ENCODE peak calls at places on chromosomes 11 and 22, in four cellular contexts. One of them, this sample, is unnamed.

GRCh38 chr22:33163815-33164214 is 105.6 kb upstream of the SYN3 start:
- DNase-seq in pancreas: no peak
- DNase-seq in fibroblast of villous mesenchyme: no peak
- DNase-seq in kidney epithelial cell: no peak
- DNase-seq in this sample: no peak

GRCh38 chr11:111935331-111936044 is 1.7 kb upstream of the DIXDC1 start:
- DNase-seq in pancreas: no peak
- DNase-seq in fibroblast of villous mesenchyme: peak
- DNase-seq in kidney epithelial cell: no peak
- DNase-seq in this sample: no peak

GRCh38 chr11:134644489-134645456 is 232.7 kb upstream of the B3GAT1 start:
- DNase-seq in pancreas: no peak
- DNase-seq in fibroblast of villous mesenchyme: no peak
- DNase-seq in kidney epithelial cell: no peak
- DNase-seq in this sample: no peak

GRCh38 chr11:3051435-3052108 is 5.7 kb downstream of the CARS1 start:
- DNase-seq in pancreas: no peak
- DNase-seq in fibroblast of villous mesenchyme: no peak
- DNase-seq in kidney epithelial cell: no peak
- DNase-seq in this sample: no peak

GRCh38 chr11:35751664-35752061 is 89.1 kb downstream of the TRIM44 start:
- DNase-seq in fibroblast of villous mesenchyme: no peak
- DNase-seq in kidney epithelial cell: peak
- DNase-seq in pancreas: no peak
- DNase-seq in this sample: no peak

GRCh38 chr11:82930229-82930628 is 28.7 kb downstream of the DDIAS start:
- DNase-seq in fibroblast of villous mesenchyme: no peak
- DNase-seq in kidney epithelial cell: no peak
- DNase-seq in pancreas: no peak
- DNase-seq in this sample: no peak

GRCh38 chr11:93591247-93591898 is 48.2 kb upstream of the SMCO4 start:
- DNase-seq in kidney epithelial cell: peak
- DNase-seq in fibroblast of villous mesenchyme: peak
- DNase-seq in pancreas: no peak
- DNase-seq in this sample: peak

GRCh38 chr11:40295466-40295865 is 1164.0 kb downstream of the LRRC4C start:
- DNase-seq in kidney epithelial cell: no peak
- DNase-seq in pancreas: no peak
- DNase-seq in fibroblast of villous mesenchyme: no peak
- DNase-seq in this sample: no peak

GRCh38 chr11:1233351-1234053 is 10.6 kb downstream of the MUC5B start:
- DNase-seq in fibroblast of villous mesenchyme: no peak
- DNase-seq in pancreas: peak
- DNase-seq in kidney epithelial cell: no peak
- DNase-seq in this sample: peak

GRCh38 chr22:49305215-49305965 is 522.3 kb downstream of the BRD1 start:
- DNase-seq in pancreas: peak
- DNase-seq in kidney epithelial cell: no peak
- DNase-seq in fibroblast of villous mesenchyme: no peak
- DNase-seq in this sample: peak

GRCh38 chr11:126431401-126432064 is 76.0 kb downstream of the ST3GAL4 start:
- DNase-seq in fibroblast of villous mesenchyme: peak
- DNase-seq in kidney epithelial cell: no peak
- DNase-seq in pancreas: peak
- DNase-seq in this sample: peak

GRCh38 chr11:118198370-118198769 is 21.9 kb upstream of the SCN2B start:
- DNase-seq in kidney epithelial cell: no peak
- DNase-seq in fibroblast of villous mesenchyme: peak
- DNase-seq in pancreas: peak
- DNase-seq in this sample: peak

GRCh38 chr11:12083380-12083779 is 27.0 kb upstream of the MICAL2 start:
- DNase-seq in pancreas: no peak
- DNase-seq in fibroblast of villous mesenchyme: no peak
- DNase-seq in kidney epithelial cell: no peak
- DNase-seq in this sample: no peak

GRCh38 chr22:43236401-43237166 is 49.6 kb upstream of the TTLL12 start:
- DNase-seq in kidney epithelial cell: no peak
- DNase-seq in fibroblast of villous mesenchyme: no peak
- DNase-seq in pancreas: no peak
- DNase-seq in this sample: no peak

GRCh38 chr22:23251445-23252093 is 71.3 kb downstream of the BCR start:
- DNase-seq in fibroblast of villous mesenchyme: no peak
- DNase-seq in pancreas: no peak
- DNase-seq in kidney epithelial cell: no peak
- DNase-seq in this sample: peak

GRCh38 chr22:17862646-17863181 is 88.4 kb upstream of the BID start:
- DNase-seq in pancreas: peak
- DNase-seq in fibroblast of villous mesenchyme: no peak
- DNase-seq in kidney epithelial cell: no peak
- DNase-seq in this sample: no peak

GRCh38 chr11:85663080-85663729 is 1.7 kb downstream of the CREBZF start:
- DNase-seq in pancreas: no peak
- DNase-seq in kidney epithelial cell: no peak
- DNase-seq in fibroblast of villous mesenchyme: no peak
- DNase-seq in this sample: no peak

GRCh38 chr11:3747704-3748103 is 49.6 kb downstream of the NUP98 start:
- DNase-seq in pancreas: no peak
- DNase-seq in fibroblast of villous mesenchyme: peak
- DNase-seq in kidney epithelial cell: peak
- DNase-seq in this sample: no peak

GRCh38 chr11:65833297-65834030 is at the start of gene SNX32:
- DNase-seq in pancreas: peak
- DNase-seq in kidney epithelial cell: peak
- DNase-seq in fibroblast of villous mesenchyme: peak
- DNase-seq in this sample: peak

GRCh38 chr11:23725752-23726151 is 771.1 kb upstream of the LUZP2 start:
- DNase-seq in fibroblast of villous mesenchyme: no peak
- DNase-seq in pancreas: no peak
- DNase-seq in kidney epithelial cell: no peak
- DNase-seq in this sample: no peak

GRCh38 chr22:29715240-29715639 is 4.6 kb upstream of the CABP7 start:
- DNase-seq in pancreas: no peak
- DNase-seq in fibroblast of villous mesenchyme: no peak
- DNase-seq in kidney epithelial cell: no peak
- DNase-seq in this sample: no peak

GRCh38 chr22:28909375-28909774 is 26.0 kb downstream of the ZNRF3 start:
- DNase-seq in kidney epithelial cell: no peak
- DNase-seq in pancreas: no peak
- DNase-seq in fibroblast of villous mesenchyme: no peak
- DNase-seq in this sample: peak

GRCh38 chr22:50505776-50506610 is 1.5 kb downstream of the LMF2 start:
- DNase-seq in kidney epithelial cell: no peak
- DNase-seq in pancreas: peak
- DNase-seq in fibroblast of villous mesenchyme: no peak
- DNase-seq in this sample: no peak

GRCh38 chr11:15059132-15059531 is 14.3 kb upstream of the CALCB start:
- DNase-seq in kidney epithelial cell: peak
- DNase-seq in pancreas: no peak
- DNase-seq in fibroblast of villous mesenchyme: no peak
- DNase-seq in this sample: no peak

DNA sequence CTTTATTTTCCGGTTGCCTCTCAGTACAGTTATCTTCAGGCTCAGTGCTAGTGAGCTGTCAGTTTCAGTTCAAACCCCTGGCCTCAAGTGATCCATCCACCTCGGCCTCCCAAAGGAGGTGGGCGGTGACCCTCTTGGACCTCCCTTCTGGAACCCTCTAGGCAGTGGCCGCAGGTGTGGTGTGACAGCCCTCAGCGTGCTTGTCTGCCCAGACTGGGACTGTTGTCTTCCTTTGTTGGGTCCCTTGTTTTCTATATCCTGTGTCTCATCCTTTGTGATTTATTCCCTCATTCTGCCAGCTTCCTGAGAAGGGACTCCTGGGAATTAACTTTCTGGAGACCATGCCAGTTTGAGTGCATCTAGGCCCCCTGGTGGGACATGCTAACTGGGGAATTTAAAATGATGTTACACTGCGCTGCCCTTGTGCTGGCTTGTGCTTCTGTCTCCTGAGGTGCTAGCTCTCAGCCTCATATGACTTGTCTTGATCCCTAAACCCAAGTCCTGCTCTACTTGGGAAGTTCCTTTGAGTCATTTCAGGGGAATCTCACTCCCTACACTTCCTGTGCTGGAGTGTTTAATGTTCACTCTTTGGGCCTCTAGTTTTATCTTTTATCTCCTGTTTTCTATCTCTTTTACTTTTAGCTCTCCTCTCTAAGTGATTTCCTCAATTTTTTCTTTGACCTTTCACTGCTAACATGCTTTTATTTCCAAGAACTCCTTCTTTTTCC is 19.4 kb downstream of the MED15 start:
- DNase-seq in fibroblast of villous mesenchyme: peak
- DNase-seq in pancreas: no peak
- DNase-seq in kidney epithelial cell: no peak
- DNase-seq in this sample: no peak
- TF ChIP-seq CTCF in fibroblast of villous mesenchyme: peak
- TF ChIP-seq CTCF in pancreas: no peak
- TF ChIP-seq CTCF in kidney epithelial cell: no peak
- TF ChIP-seq CTCF in this sample: no peak

GRCh38 chr11:115985896-115986295 is 481.7 kb upstream of the CADM1 start:
- DNase-seq in kidney epithelial cell: no peak
- DNase-seq in fibroblast of villous mesenchyme: no peak
- DNase-seq in pancreas: no peak
- DNase-seq in this sample: no peak

GRCh38 chr11:115981814-115982471 is 477.7 kb upstream of the CADM1 start:
- DNase-seq in fibroblast of villous mesenchyme: no peak
- DNase-seq in pancreas: no peak
- DNase-seq in kidney epithelial cell: no peak
- DNase-seq in this sample: no peak

GRCh38 chr11:115980747-115981475 is 476.7 kb upstream of the CADM1 start:
- DNase-seq in kidney epithelial cell: no peak
- DNase-seq in pancreas: no peak
- DNase-seq in fibroblast of villous mesenchyme: no peak
- DNase-seq in this sample: no peak

GRCh38 chr11:115982666-115983065 is 478.5 kb upstream of the CADM1 start:
- DNase-seq in kidney epithelial cell: no peak
- DNase-seq in pancreas: no peak
- DNase-seq in fibroblast of villous mesenchyme: no peak
- DNase-seq in this sample: no peak

GRCh38 chr11:115984228-115984627 is 480.0 kb upstream of the CADM1 start:
- DNase-seq in pancreas: no peak
- DNase-seq in kidney epithelial cell: no peak
- DNase-seq in fibroblast of villous mesenchyme: no peak
- DNase-seq in this sample: no peak
- TF ChIP-seq CTCF in pancreas: no peak
- TF ChIP-seq CTCF in kidney epithelial cell: no peak
- TF ChIP-seq CTCF in fibroblast of villous mesenchyme: no peak
- TF ChIP-seq CTCF in this sample: no peak

DNA sequence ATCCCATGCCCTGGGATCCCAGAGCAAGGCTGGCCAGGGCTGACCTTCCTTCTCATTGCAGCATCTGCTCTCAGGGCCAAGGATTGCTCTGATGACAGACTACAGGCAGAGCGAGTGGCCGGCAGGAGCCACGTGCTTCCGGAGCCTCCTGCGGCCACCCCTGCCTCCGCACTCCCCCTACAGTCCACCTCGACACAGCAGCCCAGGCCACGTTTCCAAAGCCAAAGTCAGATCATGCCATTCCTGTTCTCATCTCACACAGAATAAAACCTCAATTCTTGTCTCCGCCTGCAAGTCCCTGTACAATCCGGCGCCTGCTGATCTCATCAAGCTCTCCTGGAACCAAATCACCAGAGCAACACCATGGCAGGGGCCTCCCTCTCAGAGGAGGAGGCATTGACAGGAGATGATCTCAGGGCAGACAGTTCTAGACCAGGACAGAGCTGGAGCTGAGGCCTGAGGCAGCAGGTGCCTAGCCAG is 20.9 kb upstream of the UPK3A start:
- DNase-seq in kidney epithelial cell: no peak
- DNase-seq in pancreas: peak
- DNase-seq in fibroblast of villous mesenchyme: peak
- DNase-seq in this sample: peak
- TF ChIP-seq CTCF in kidney epithelial cell: peak
- TF ChIP-seq CTCF in pancreas: peak
- TF ChIP-seq CTCF in fibroblast of villous mesenchyme: peak
- TF ChIP-seq CTCF in this sample: peak

GRCh38 chr11:109945626-109946321 is 147.4 kb upstream of the ZC3H12C start:
- DNase-seq in pancreas: no peak
- DNase-seq in fibroblast of villous mesenchyme: no peak
- DNase-seq in kidney epithelial cell: no peak
- DNase-seq in this sample: no peak
- TF ChIP-seq CTCF in pancreas: no peak
- TF ChIP-seq CTCF in fibroblast of villous mesenchyme: no peak
- TF ChIP-seq CTCF in kidney epithelial cell: no peak
- TF ChIP-seq CTCF in this sample: no peak

GRCh38 chr22:37953437-37954179 is at the start of the genes C22orf23 and POLR2F:
- DNase-seq in fibroblast of villous mesenchyme: peak
- DNase-seq in pancreas: peak
- DNase-seq in kidney epithelial cell: peak
- DNase-seq in this sample: peak
- TF ChIP-seq CTCF in fibroblast of villous mesenchyme: no peak
- TF ChIP-seq CTCF in pancreas: no peak
- TF ChIP-seq CTCF in kidney epithelial cell: no peak
- TF ChIP-seq CTCF in this sample: peak

GRCh38 chr22:47013861-47014635 is 251.6 kb downstream of the TBC1D22A start:
- DNase-seq in pancreas: no peak
- DNase-seq in kidney epithelial cell: no peak
- DNase-seq in fibroblast of villous mesenchyme: no peak
- DNase-seq in this sample: no peak

GRCh38 chr22:47011131-47011854 is 248.8 kb downstream of the TBC1D22A start:
- DNase-seq in fibroblast of villous mesenchyme: peak
- DNase-seq in kidney epithelial cell: no peak
- DNase-seq in pancreas: no peak
- DNase-seq in this sample: no peak

GRCh38 chr22:47014946-47015345 is 252.5 kb downstream of the TBC1D22A start:
- DNase-seq in fibroblast of villous mesenchyme: no peak
- DNase-seq in pancreas: no peak
- DNase-seq in kidney epithelial cell: no peak
- DNase-seq in this sample: no peak

GRCh38 chr22:47014636-47014930 is 252.1 kb downstream of the TBC1D22A start:
- DNase-seq in pancreas: no peak
- DNase-seq in fibroblast of villous mesenchyme: no peak
- DNase-seq in kidney epithelial cell: no peak
- DNase-seq in this sample: no peak

DNA sequence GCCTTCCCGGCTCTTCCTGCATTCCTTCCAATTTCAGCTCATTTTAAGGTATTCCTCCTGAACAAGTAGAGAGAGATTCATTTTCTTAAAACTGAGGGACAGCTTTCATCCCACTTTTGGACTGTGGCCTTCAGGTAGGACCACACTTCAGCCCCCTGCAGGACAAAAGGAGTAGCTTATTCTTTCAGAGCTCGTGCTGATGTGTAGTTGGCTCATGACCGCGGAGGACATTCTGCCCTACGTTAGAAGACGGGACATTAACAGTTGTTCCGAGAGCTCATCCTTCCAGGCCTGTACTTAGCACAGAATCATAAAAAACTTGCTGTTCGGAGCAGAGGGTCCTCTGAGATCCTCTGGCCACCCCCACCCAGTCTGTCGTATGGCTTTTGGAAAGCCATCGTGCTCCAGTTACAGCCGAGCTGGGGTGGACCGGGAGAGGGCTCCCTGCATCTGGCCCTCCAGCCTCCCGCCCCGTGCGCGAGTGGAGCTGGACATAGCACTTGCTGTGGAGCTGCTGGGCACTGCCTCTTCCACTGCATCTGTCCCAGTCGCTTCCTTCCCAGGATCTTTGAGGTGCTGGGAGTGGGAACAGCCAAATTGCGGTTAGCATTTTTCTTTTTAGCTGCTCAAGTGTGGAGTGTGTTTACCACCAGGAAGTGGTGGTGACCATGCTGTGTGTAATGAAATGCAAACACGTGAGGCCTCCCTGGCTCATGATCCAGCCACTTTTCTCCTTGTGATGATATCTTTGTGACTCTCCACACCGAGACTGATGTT is 250.3 kb downstream of the TBC1D22A start:
- DNase-seq in fibroblast of villous mesenchyme: peak
- DNase-seq in pancreas: no peak
- DNase-seq in kidney epithelial cell: peak
- DNase-seq in this sample: no peak
- TF ChIP-seq CTCF in fibroblast of villous mesenchyme: peak
- TF ChIP-seq CTCF in pancreas: no peak
- TF ChIP-seq CTCF in kidney epithelial cell: peak
- TF ChIP-seq CTCF in this sample: no peak

This sample was measured in Calu3.